ENCODE peak calls at places on chromosomes 5 and 9, in five cellular contexts. W is A549, O is GM23338, R is HCT116, S is HepG2. M is an unnamed sample.

GRCh38 chr9:134328841-134329575 is 2.8 kb downstream of the RXRA start:
- DNase-seq in W (no peak), O (no peak), R (no peak), S (peak; percentile 73), M (no peak)

GRCh38 chr9:87062706-87063105 is 115.4 kb upstream of the GAS1 start:
- DNase-seq in W (no peak), O (no peak), R (no peak), S (no peak), M (no peak)

GRCh38 chr5:10863763-10864383 is 102.8 kb upstream of the DAP start:
- DNase-seq in W (peak; percentile 56), O (peak; percentile 84), R (peak; percentile 45), S (peak; percentile 33), M (peak; percentile 32)

GRCh38 chr5:136123236-136123768 is 9.3 kb upstream of the SMAD5 start:
- DNase-seq in W (peak; percentile 74), O (no peak), R (peak; percentile 40), S (peak; percentile 94), M (peak; percentile 86)

GRCh38 chr9:133242241-133242640 is 32.8 kb downstream of the ABO start:
- DNase-seq in W (no peak), O (no peak), R (no peak), S (no peak), M (no peak)

GRCh38 chr9:2723666-2724065 is 6.4 kb downstream of the KCNV2 start:
- DNase-seq in W (no peak), O (no peak), R (no peak), S (no peak), M (no peak)

GRCh38 chr5:29304555-29304954 is 1888.9 kb upstream of the CDH6 start:
- DNase-seq in W (no peak), O (no peak), R (no peak), S (no peak), M (no peak)

GRCh38 chr5:172156541-172156994 is 31.5 kb downstream of the STK10 start:
- DNase-seq in W (no peak), O (no peak), R (no peak), S (peak; percentile 75), M (no peak)

GRCh38 chr5:124457901-124458300 is 288.5 kb downstream of the ZNF608 start:
- DNase-seq in W (no peak), O (no peak), R (no peak), S (no peak), M (no peak)

GRCh38 chr9:121744687-121745395 is 93.4 kb downstream of the DAB2IP start:
- DNase-seq in W (no peak), O (peak; percentile 32), R (no peak), S (peak; percentile 61), M (no peak)

GRCh38 chr9:108211576-108211975 is 644.2 kb downstream of the ACTL7B start:
- DNase-seq in W (no peak), O (no peak), R (no peak), S (no peak), M (no peak)

GRCh38 chr5:121954086-121954485 is 7.7 kb upstream of the SRFBP1 start:
- DNase-seq in W (no peak), O (no peak), R (no peak), S (no peak), M (no peak)

GRCh38 chr9:115973241-115973640 is 180.3 kb upstream of the PAPPA start:
- DNase-seq in W (no peak), O (no peak), R (no peak), S (no peak), M (no peak)

GRCh38 chr5:64292611-64293215 is 127.1 kb downstream of the RNF180 start:
- DNase-seq in W (no peak), O (no peak), R (no peak), S (no peak), M (no peak)

GRCh38 chr9:69535296-69535832 is 136.8 kb downstream of the APBA1 start:
- DNase-seq in W (no peak), O (peak; percentile 15), R (no peak), S (no peak), M (no peak)

GRCh38 chr5:157447246-157447645 is 12.8 kb upstream of the NIPAL4 start:
- DNase-seq in W (no peak), O (peak; percentile 19), R (no peak), S (no peak), M (no peak)
- TF ChIP-seq REST in W (no peak), O (no peak), R (no peak), S (no peak), M (no peak)

DNA sequence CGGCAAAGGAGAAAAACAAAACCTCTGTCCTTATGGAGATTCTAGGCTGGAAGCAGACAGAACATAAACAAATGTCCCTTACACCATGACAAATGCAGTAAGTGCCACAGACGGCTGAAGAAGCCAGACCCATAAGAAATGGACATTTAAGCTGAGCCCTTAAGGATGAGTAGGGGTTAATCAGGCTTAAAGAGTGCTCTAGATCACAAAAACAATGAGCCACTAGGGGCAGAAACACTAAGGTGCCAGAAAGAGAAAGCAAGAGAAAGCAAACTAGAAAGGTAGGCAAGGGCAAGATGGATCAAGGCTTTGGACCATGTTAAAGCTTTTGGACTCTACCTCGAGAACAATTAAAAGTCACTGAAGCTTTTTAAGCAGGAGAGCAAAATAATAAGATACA is 326.9 kb upstream of the WWC1 start:
- DNase-seq in W (no peak), O (peak; percentile 44), R (no peak), S (no peak), M (no peak)
- TF ChIP-seq REST in W (no peak), O (no peak), R (no peak), S (no peak), M (no peak)

GRCh38 chr5:115333164-115333563 is 36.7 kb upstream of the CCDC112 start:
- DNase-seq in W (no peak), O (no peak), R (no peak), S (no peak), M (no peak)
- TF ChIP-seq REST in W (no peak), O (no peak), R (no peak), S (no peak), M (no peak)

GRCh38 chr9:76401580-76402354 is 7.5 kb upstream of the RFK start:
- DNase-seq in W (peak; percentile 33), O (no peak), R (no peak), S (peak; percentile 91), M (no peak)

GRCh38 chr9:76400534-76401096 is 6.4 kb upstream of the RFK start:
- DNase-seq in W (no peak), O (no peak), R (no peak), S (peak; percentile 61), M (no peak)

GRCh38 chr9:76401176-76401575 is 7.0 kb upstream of the RFK start:
- DNase-seq in W (no peak), O (no peak), R (no peak), S (no peak), M (no peak)

GRCh38 chr9:76404401-76404800 is 10.2 kb upstream of the RFK start:
- DNase-seq in W (no peak), O (no peak), R (no peak), S (no peak), M (no peak)

DNA sequence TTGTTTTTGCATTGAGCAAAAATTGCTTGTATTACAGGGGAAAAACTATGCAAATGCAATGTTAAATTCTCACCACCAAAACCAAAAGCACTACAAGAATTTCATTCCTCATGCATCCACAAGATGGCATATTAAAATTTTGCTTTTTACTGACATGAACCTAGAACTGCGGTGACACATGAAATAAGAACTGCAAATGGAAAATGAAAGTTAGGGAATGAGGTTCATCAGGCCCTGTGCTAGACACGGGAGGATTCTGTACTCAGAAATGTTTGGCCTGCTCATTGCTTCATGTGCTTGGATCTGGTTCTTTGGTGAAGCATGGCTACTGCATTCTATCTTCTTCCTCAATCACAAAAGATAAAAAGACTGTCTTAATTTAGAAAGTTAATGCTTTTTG is 9.1 kb upstream of the RFK start:
- DNase-seq in W (peak; percentile 66), O (peak; percentile 11), R (peak; percentile 42), S (peak; percentile 64), M (no peak)
- TF ChIP-seq REST in W (no peak), O (no peak), R (no peak), S (no peak), M (no peak)

GRCh38 chr9:19512432-19512831 is 103.6 kb downstream of the ACER2 start:
- DNase-seq in W (no peak), O (no peak), R (no peak), S (no peak), M (no peak)

GRCh38 chr9:19513671-19514275 is 105.0 kb downstream of the ACER2 start:
- DNase-seq in W (no peak), O (no peak), R (no peak), S (no peak), M (no peak)

GRCh38 chr9:19521205-19521604 is 112.4 kb downstream of the ACER2 start:
- DNase-seq in W (no peak), O (peak; percentile 29), R (no peak), S (no peak), M (no peak)

GRCh38 chr9:19516348-19516747 is 107.5 kb downstream of the ACER2 start:
- DNase-seq in W (no peak), O (no peak), R (no peak), S (no peak), M (no peak)

DNA sequence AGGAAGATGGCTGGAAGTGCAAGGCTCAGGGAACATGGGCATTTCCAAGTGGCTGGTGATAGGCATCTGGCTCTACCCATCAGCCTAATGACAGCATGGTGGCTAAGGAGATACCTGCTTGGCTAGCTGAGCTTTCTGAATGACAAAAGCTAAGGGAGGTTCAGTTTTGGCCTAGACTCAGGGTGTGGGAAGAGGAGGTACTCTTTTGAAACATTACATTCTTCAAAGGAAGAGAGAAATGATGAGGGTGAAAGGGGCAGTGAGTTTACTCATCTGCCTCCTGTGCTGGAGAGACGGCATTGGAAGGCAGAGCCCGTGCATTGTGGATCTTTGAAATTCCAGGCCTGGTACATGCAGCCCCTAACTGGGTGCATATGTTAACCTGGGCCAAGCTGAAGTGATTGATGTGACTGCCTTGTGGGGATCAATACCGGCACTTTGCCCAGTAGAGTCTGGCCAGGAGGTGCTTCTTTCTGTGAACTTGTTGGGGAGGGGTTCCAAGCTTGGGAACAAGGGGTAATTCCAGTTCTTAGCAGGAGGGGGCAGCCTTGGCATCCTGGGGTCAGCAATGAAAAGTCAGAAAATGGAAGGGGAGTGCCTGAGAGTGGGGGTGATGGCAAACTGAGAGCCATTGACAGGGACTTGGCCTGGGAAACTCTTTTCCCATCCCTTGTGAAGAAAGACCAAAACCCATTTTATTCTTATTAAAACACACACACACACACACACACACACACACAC is 108.6 kb downstream of the ACER2 start:
- DNase-seq in W (no peak), O (peak; percentile 82), R (no peak), S (no peak), M (peak; percentile 7)
- TF ChIP-seq REST in W (no peak), O (no peak), R (no peak), S (no peak), M (no peak)

M was measured in Panc1.